ENCODE peak calls at places on chromosomes 12 and 14, in four cellular contexts. Y is HL-60, V is epithelial cell of proximal tubule, J is brain microvascular endothelial cell. K is an unnamed sample.

GRCh38 chr12:31756977-31757420 is 28.2 kb upstream of the AMN1 start:
- DNase-seq in Y (no peak), V (no peak), J (no peak), K (peak; percentile 67)

GRCh38 chr12:101552277-101552676 is 42.5 kb upstream of the MYBPC1 start:
- DNase-seq in Y (peak; percentile 5), V (no peak), J (no peak), K (no peak)

GRCh38 chr14:61713724-61714437 is 18.6 kb downstream of the HIF1A start:
- DNase-seq in Y (no peak), V (no peak), J (no peak), K (no peak)

GRCh38 chr14:89960895-89961294 is 5.2 kb downstream of the TDP1 start:
- DNase-seq in Y (no peak), V (no peak), J (no peak), K (no peak)

GRCh38 chr12:65828711-65829339 is 4.5 kb downstream of the HMGA2 start:
- DNase-seq in Y (no peak), V (no peak), J (no peak), K (no peak)

GRCh38 chr12:29499235-29499634 is 1.7 kb upstream of the OVCH1 start:
- DNase-seq in Y (no peak), V (no peak), J (no peak), K (no peak)

GRCh38 chr14:78530078-78530477 is 359.9 kb downstream of the NRXN3 start:
- DNase-seq in Y (no peak), V (no peak), J (peak; percentile 2), K (no peak)

GRCh38 chr12:67193705-67194104 is 75.5 kb upstream of the CAND1 start:
- DNase-seq in Y (no peak), V (peak; percentile 4), J (peak; percentile 42), K (no peak)

GRCh38 chr14:57401501-57401900 is 11.1 kb downstream of the NAA30 start:
- DNase-seq in Y (no peak), V (no peak), J (no peak), K (no peak)

GRCh38 chr12:6688543-6688999 is 604 bp downstream of the ZNF384 start:
- DNase-seq in Y (peak; percentile 58), V (no peak), J (peak; percentile 2), K (no peak)

GRCh38 chr14:81476816-81477215 is 56.8 kb downstream of the SEL1L start:
- DNase-seq in Y (no peak), V (no peak), J (no peak), K (no peak)

GRCh38 chr14:104933721-104934379 is 9.2 kb downstream of the PLD4 start:
- DNase-seq in Y (no peak), V (no peak), J (no peak), K (no peak)

GRCh38 chr12:108273217-108273616 is 65.9 kb downstream of the CMKLR1 start:
- DNase-seq in Y (no peak), V (no peak), J (no peak), K (no peak)
- TF ChIP-seq CTCF in Y (no peak), V (no peak), J (no peak), K (no peak)

GRCh38 chr12:95820096-95820703 is 29.6 kb upstream of the NTN4 start:
- DNase-seq in Y (peak; percentile 20), V (no peak), J (peak; percentile 49), K (no peak)
- TF ChIP-seq CTCF in Y (peak; percentile 6), V (peak; percentile 79), J (peak; percentile 71), K (no peak)

DNA sequence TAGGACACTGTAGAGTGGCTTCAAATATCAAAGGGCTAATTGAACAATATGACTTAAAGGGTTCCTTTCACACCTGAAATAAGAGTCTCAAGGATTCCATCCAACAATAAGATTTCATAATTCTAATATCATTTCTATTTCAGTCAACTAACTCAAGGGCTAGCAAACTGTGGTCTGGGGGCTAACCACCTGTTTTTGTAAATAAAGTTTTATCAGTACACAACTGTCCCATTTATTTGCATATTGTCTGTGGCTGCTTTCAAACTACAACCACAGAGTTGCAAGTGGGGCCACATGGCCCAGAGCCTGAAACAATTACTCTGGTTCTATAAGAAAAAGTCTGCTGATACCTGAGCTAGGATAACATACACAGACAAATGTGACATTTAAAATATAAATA is 29.1 kb downstream of the MED13L start:
- DNase-seq in Y (no peak), V (no peak), J (no peak), K (no peak)
- TF ChIP-seq CTCF in Y (no peak), V (no peak), J (no peak), K (no peak)

GRCh38 chr12:122827258-122827657 is 8.0 kb upstream of the HIP1R start:
- DNase-seq in Y (no peak), V (no peak), J (no peak), K (no peak)
- TF ChIP-seq CTCF in Y (no peak), V (no peak), J (no peak), K (no peak)

GRCh38 chr12:7716391-7716790 is 5.2 kb downstream of the DPPA3 start:
- DNase-seq in Y (peak; percentile 49), V (no peak), J (no peak), K (no peak)
- TF ChIP-seq CTCF in Y (no peak), V (peak; percentile 12), J (no peak), K (no peak)

GRCh38 chr14:100030441-100031153 is 34.6 kb upstream of the EVL start:
- DNase-seq in Y (no peak), V (peak; percentile 87), J (peak; percentile 86), K (no peak)

GRCh38 chr14:100033347-100034052 is 31.7 kb upstream of the EVL start:
- DNase-seq in Y (no peak), V (no peak), J (no peak), K (no peak)

GRCh38 chr14:100028990-100029677 is 36.1 kb upstream of the EVL start:
- DNase-seq in Y (no peak), V (no peak), J (peak; percentile 61), K (no peak)

GRCh38 chr14:100032749-100033148 is 32.5 kb upstream of the EVL start:
- DNase-seq in Y (no peak), V (no peak), J (no peak), K (no peak)

DNA sequence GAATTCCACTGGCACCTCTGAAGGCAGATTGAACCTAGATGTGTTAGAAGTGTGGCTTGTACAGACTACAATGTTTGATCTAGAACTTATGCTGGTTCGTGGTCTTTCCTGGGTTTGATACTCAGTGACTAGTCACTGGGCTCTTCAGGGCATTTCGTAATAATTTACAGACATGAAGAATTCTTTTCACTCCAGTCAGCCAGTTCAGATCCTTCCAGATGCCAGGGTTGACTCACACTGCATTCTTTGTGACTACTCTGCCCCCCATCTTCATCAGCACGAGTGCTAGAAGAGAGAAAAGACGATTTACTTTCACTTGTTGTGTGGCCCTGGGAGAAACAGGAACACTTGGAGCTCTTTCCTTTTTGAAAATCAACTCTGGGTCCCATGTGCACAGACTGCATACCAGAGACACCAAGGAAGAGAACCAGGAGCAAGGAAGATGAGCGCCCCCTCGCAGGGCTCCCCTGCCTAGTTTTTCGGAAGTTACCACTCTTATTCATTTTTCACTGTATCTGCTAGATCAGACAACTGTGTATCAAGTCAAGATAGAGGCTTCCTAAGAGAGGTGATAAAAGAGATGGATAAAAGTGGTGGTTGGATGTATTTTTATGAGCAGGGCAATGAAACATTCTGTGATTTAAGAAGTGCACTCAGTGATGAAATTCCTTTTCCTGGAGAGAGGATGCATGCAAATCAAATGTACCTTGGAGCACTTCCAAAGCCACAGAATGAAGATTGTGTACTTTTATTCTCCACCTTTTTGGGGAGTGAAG is 33.5 kb upstream of the EVL start:
- DNase-seq in Y (no peak), V (peak; percentile 97), J (peak; percentile 97), K (no peak)
- TF ChIP-seq CTCF in Y (no peak), V (peak; percentile 21), J (no peak), K (no peak)

DNA sequence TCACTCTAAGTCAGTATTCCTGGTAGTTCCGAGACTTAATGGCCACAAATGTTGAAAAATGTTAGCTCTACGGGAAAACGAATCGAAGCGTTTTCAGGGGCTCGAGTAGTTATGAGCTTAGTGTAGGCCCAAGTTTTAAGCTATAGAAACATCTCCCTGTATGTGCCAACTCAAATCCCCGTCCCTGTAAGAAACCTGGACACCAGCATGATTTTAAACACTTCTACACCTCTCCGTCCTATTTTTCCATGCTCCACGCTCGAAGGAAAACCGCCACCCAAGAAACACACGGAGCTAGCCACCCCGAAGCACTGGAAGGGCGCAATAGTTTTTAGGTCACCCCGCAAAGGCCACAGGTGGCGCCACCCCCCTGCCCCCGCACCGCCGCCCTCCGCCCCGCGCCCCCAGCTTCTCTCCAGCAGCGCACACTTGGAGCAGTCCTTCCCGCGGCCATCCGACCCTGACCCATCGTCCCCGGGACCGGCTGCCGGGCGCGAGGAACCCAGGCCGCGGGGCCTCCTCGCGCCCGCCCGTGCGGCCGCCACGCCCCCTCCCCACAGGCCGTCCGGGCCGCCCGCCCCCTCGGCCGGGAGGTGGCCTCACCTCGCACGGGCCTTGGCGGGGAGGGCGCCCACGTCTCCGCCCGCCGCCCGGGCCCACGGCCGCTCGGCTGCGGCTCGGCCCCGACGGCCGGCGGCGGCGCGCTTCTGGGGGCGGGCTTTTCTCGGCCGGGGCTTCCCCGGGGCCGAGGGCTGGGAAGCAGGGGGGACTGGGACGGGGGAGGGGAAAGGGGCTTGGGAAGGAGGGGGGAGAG is 519 bp downstream of the R3HDM2 start:
- DNase-seq in Y (peak; percentile 40), V (no peak), J (peak; percentile 9), K (peak; percentile 51)
- TF ChIP-seq CTCF in Y (no peak), V (no peak), J (no peak), K (peak; percentile 19)

K was measured in CD14-positive monocyte.